ENCODE peak calls at places on chromosomes 13 and 19, in eight cellular contexts. One of them, this sample, is unnamed.
A peak's percentile ranks its signal among the peaks of the same experiment; 100 is the strongest.

GRCh38 chr19:29001922-29002247 is 211.1 kb downstream of the UQCRFS1 start:
- DNase-seq in CD8-positive, alpha-beta memory T cell: no peak
- DNase-seq in NT2/D1: no peak
- DNase-seq in Peyer's patch: no peak
- DNase-seq in heart left ventricle: no peak
- DNase-seq in neural progenitor cell: no peak
- DNase-seq in left lung: no peak
- DNase-seq in keratinocyte: no peak
- DNase-seq in this sample: no peak

GRCh38 chr13:112066624-112067004 is 335 bp upstream of the SOX1 start:
- DNase-seq in CD8-positive, alpha-beta memory T cell: no peak
- DNase-seq in neural progenitor cell: peak; percentile 94
- DNase-seq in heart left ventricle: peak; percentile 48
- DNase-seq in NT2/D1: no peak
- DNase-seq in keratinocyte: no peak
- DNase-seq in left lung: no peak
- DNase-seq in Peyer's patch: no peak
- DNase-seq in this sample: peak; percentile 45

GRCh38 chr13:64688893-64689677 is 2541.1 kb downstream of the PCDH9 start:
- DNase-seq in Peyer's patch: no peak
- DNase-seq in heart left ventricle: no peak
- DNase-seq in NT2/D1: no peak
- DNase-seq in neural progenitor cell: no peak
- DNase-seq in CD8-positive, alpha-beta memory T cell: no peak
- DNase-seq in left lung: no peak
- DNase-seq in keratinocyte: no peak
- DNase-seq in this sample: no peak

GRCh38 chr13:27194895-27195764 is 23.5 kb upstream of the USP12 start:
- DNase-seq in left lung: no peak
- DNase-seq in heart left ventricle: no peak
- DNase-seq in Peyer's patch: no peak
- DNase-seq in keratinocyte: no peak
- DNase-seq in CD8-positive, alpha-beta memory T cell: no peak
- DNase-seq in NT2/D1: no peak
- DNase-seq in neural progenitor cell: peak; percentile 20
- DNase-seq in this sample: no peak

GRCh38 chr13:101454767-101455166 is 2.3 kb downstream of the ITGBL1 start:
- DNase-seq in CD8-positive, alpha-beta memory T cell: no peak
- DNase-seq in heart left ventricle: no peak
- DNase-seq in left lung: no peak
- DNase-seq in NT2/D1: no peak
- DNase-seq in neural progenitor cell: no peak
- DNase-seq in Peyer's patch: no peak
- DNase-seq in keratinocyte: no peak
- DNase-seq in this sample: no peak

GRCh38 chr13:34467450-34468083 is 474.5 kb upstream of the NBEA start:
- DNase-seq in neural progenitor cell: no peak
- DNase-seq in heart left ventricle: no peak
- DNase-seq in Peyer's patch: no peak
- DNase-seq in NT2/D1: no peak
- DNase-seq in CD8-positive, alpha-beta memory T cell: no peak
- DNase-seq in keratinocyte: no peak
- DNase-seq in left lung: no peak
- DNase-seq in this sample: no peak

GRCh38 chr13:83515267-83515666 is 367.0 kb downstream of the SLITRK1 start:
- DNase-seq in CD8-positive, alpha-beta memory T cell: no peak
- DNase-seq in left lung: no peak
- DNase-seq in heart left ventricle: no peak
- DNase-seq in NT2/D1: no peak
- DNase-seq in Peyer's patch: no peak
- DNase-seq in neural progenitor cell: no peak
- DNase-seq in keratinocyte: no peak
- DNase-seq in this sample: no peak

GRCh38 chr19:10817291-10818038 is 18.5 kb downstream of the TMED1 start:
- DNase-seq in keratinocyte: no peak
- DNase-seq in NT2/D1: no peak
- DNase-seq in Peyer's patch: peak; percentile 67
- DNase-seq in heart left ventricle: peak; percentile 51
- DNase-seq in CD8-positive, alpha-beta memory T cell: no peak
- DNase-seq in neural progenitor cell: no peak
- DNase-seq in left lung: peak; percentile 62
- DNase-seq in this sample: peak; percentile 51

GRCh38 chr13:58434943-58435342 is 803.4 kb downstream of the PCDH17 start:
- DNase-seq in neural progenitor cell: peak; percentile 4
- DNase-seq in NT2/D1: no peak
- DNase-seq in heart left ventricle: no peak
- DNase-seq in Peyer's patch: no peak
- DNase-seq in left lung: no peak
- DNase-seq in CD8-positive, alpha-beta memory T cell: no peak
- DNase-seq in keratinocyte: no peak
- DNase-seq in this sample: no peak

GRCh38 chr13:49858183-49858856 is 65.8 kb upstream of the KPNA3 start:
- DNase-seq in heart left ventricle: no peak
- DNase-seq in CD8-positive, alpha-beta memory T cell: no peak
- DNase-seq in keratinocyte: no peak
- DNase-seq in Peyer's patch: no peak
- DNase-seq in neural progenitor cell: no peak
- DNase-seq in left lung: no peak
- DNase-seq in NT2/D1: no peak
- DNase-seq in this sample: peak; percentile 10

GRCh38 chr13:99959538-99960230 is 11.9 kb downstream of the ZIC5 start:
- DNase-seq in left lung: no peak
- DNase-seq in Peyer's patch: no peak
- DNase-seq in heart left ventricle: no peak
- DNase-seq in keratinocyte: no peak
- DNase-seq in neural progenitor cell: peak; percentile 68
- DNase-seq in NT2/D1: no peak
- DNase-seq in CD8-positive, alpha-beta memory T cell: no peak
- DNase-seq in this sample: no peak

GRCh38 chr13:94435604-94436226 is 43.8 kb downstream of the DCT start:
- DNase-seq in neural progenitor cell: peak; percentile 61
- DNase-seq in left lung: no peak
- DNase-seq in heart left ventricle: no peak
- DNase-seq in NT2/D1: peak; percentile 36
- DNase-seq in CD8-positive, alpha-beta memory T cell: no peak
- DNase-seq in keratinocyte: peak; percentile 5
- DNase-seq in Peyer's patch: no peak
- DNase-seq in this sample: no peak

GRCh38 chr19:22421797-22422196 is 349 bp downstream of the ZNF98 start:
- DNase-seq in NT2/D1: no peak
- DNase-seq in Peyer's patch: no peak
- DNase-seq in keratinocyte: no peak
- DNase-seq in heart left ventricle: no peak
- DNase-seq in neural progenitor cell: no peak
- DNase-seq in left lung: no peak
- DNase-seq in CD8-positive, alpha-beta memory T cell: no peak
- DNase-seq in this sample: no peak
- H3K9me3 ChIP-seq in NT2/D1: peaks cover 21% of the 10 kb centered on the region
- H3K9me3 ChIP-seq in Peyer's patch: no peaks in the 10 kb centered on the region
- H3K9me3 ChIP-seq in keratinocyte: no peaks in the 10 kb centered on the region
- H3K9me3 ChIP-seq in heart left ventricle: no peaks in the 10 kb centered on the region
- H3K9me3 ChIP-seq in neural progenitor cell: peaks cover 23% of the 10 kb centered on the region
- H3K9me3 ChIP-seq in left lung: no peaks in the 10 kb centered on the region
- H3K9me3 ChIP-seq in CD8-positive, alpha-beta memory T cell: no peaks in the 10 kb centered on the region
- H3K9me3 ChIP-seq in this sample: peaks cover 7% of the 10 kb centered on the region

GRCh38 chr13:19252381-19252780 is 70.8 kb upstream of the TUBA3C start:
- DNase-seq in Peyer's patch: no peak
- DNase-seq in left lung: no peak
- DNase-seq in CD8-positive, alpha-beta memory T cell: no peak
- DNase-seq in heart left ventricle: no peak
- DNase-seq in neural progenitor cell: no peak
- DNase-seq in NT2/D1: no peak
- DNase-seq in keratinocyte: no peak
- DNase-seq in this sample: no peak
- H3K9me3 ChIP-seq in Peyer's patch: no peaks in the 10 kb centered on the region
- H3K9me3 ChIP-seq in left lung: no peaks in the 10 kb centered on the region
- H3K9me3 ChIP-seq in CD8-positive, alpha-beta memory T cell: no peaks in the 10 kb centered on the region
- H3K9me3 ChIP-seq in heart left ventricle: no peaks in the 10 kb centered on the region
- H3K9me3 ChIP-seq in neural progenitor cell: peaks cover 49% of the 10 kb centered on the region
- H3K9me3 ChIP-seq in NT2/D1: peaks cover 6% of the 10 kb centered on the region
- H3K9me3 ChIP-seq in keratinocyte: peaks cover 6% of the 10 kb centered on the region
- H3K9me3 ChIP-seq in this sample: no peaks in the 10 kb centered on the region

GRCh38 chr19:51808333-51808986 is 13.5 kb downstream of the FPR3 start:
- DNase-seq in keratinocyte: no peak
- DNase-seq in heart left ventricle: no peak
- DNase-seq in left lung: no peak
- DNase-seq in neural progenitor cell: no peak
- DNase-seq in Peyer's patch: no peak
- DNase-seq in NT2/D1: no peak
- DNase-seq in CD8-positive, alpha-beta memory T cell: no peak
- DNase-seq in this sample: no peak

GRCh38 chr19:51810228-51810627 is 15.3 kb downstream of the FPR3 start:
- DNase-seq in Peyer's patch: no peak
- DNase-seq in CD8-positive, alpha-beta memory T cell: no peak
- DNase-seq in neural progenitor cell: no peak
- DNase-seq in keratinocyte: no peak
- DNase-seq in heart left ventricle: no peak
- DNase-seq in left lung: no peak
- DNase-seq in NT2/D1: no peak
- DNase-seq in this sample: no peak

GRCh38 chr19:51811344-51811743 is 16.4 kb downstream of the FPR3 start:
- DNase-seq in NT2/D1: no peak
- DNase-seq in Peyer's patch: peak; percentile 54
- DNase-seq in CD8-positive, alpha-beta memory T cell: no peak
- DNase-seq in neural progenitor cell: no peak
- DNase-seq in left lung: peak; percentile 78
- DNase-seq in heart left ventricle: peak; percentile 46
- DNase-seq in keratinocyte: no peak
- DNase-seq in this sample: peak; percentile 16

GRCh38 chr19:51807925-51808324 is 13.0 kb downstream of the FPR3 start:
- DNase-seq in left lung: no peak
- DNase-seq in Peyer's patch: no peak
- DNase-seq in keratinocyte: no peak
- DNase-seq in CD8-positive, alpha-beta memory T cell: no peak
- DNase-seq in neural progenitor cell: no peak
- DNase-seq in NT2/D1: no peak
- DNase-seq in heart left ventricle: no peak
- DNase-seq in this sample: no peak

DNA sequence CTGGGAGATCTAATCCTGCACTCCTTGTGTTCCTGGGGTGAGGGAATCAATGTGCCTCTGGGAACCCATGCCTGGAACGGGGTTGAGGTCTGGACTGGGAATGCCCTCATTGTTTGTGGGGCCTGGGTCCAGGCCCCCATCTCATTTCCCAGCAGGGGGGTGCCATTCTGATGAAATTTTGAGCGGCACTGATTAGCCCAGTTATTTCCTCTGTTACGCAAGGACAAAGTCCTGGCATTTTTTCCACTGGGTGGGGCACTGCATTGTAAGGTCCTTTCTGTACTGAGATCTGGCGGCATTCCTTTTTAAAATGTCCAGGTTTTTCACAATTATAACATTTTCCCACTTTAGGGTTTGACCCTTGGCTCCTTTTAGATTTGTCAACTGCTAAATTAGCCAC is 14.8 kb downstream of the FPR3 start:
- DNase-seq in left lung: no peak
- DNase-seq in heart left ventricle: no peak
- DNase-seq in CD8-positive, alpha-beta memory T cell: no peak
- DNase-seq in keratinocyte: no peak
- DNase-seq in Peyer's patch: no peak
- DNase-seq in NT2/D1: no peak
- DNase-seq in neural progenitor cell: no peak
- DNase-seq in this sample: no peak
- H3K9me3 ChIP-seq in left lung: no peaks in the 10 kb centered on the region
- H3K9me3 ChIP-seq in heart left ventricle: no peaks in the 10 kb centered on the region
- H3K9me3 ChIP-seq in CD8-positive, alpha-beta memory T cell: no peaks in the 10 kb centered on the region
- H3K9me3 ChIP-seq in keratinocyte: no peaks in the 10 kb centered on the region
- H3K9me3 ChIP-seq in Peyer's patch: no peaks in the 10 kb centered on the region
- H3K9me3 ChIP-seq in NT2/D1: peaks cover 26% of the 10 kb centered on the region
- H3K9me3 ChIP-seq in neural progenitor cell: peaks cover 7% of the 10 kb centered on the region
- H3K9me3 ChIP-seq in this sample: no peaks in the 10 kb centered on the region

GRCh38 chr19:52331757-52332156 is 4.3 kb upstream of the ZNF610 start:
- DNase-seq in NT2/D1: no peak
- DNase-seq in CD8-positive, alpha-beta memory T cell: no peak
- DNase-seq in keratinocyte: no peak
- DNase-seq in neural progenitor cell: no peak
- DNase-seq in heart left ventricle: no peak
- DNase-seq in left lung: no peak
- DNase-seq in Peyer's patch: no peak
- DNase-seq in this sample: no peak
- H3K9me3 ChIP-seq in NT2/D1: peaks cover 45% of the 10 kb centered on the region
- H3K9me3 ChIP-seq in CD8-positive, alpha-beta memory T cell: peaks cover 42% of the 10 kb centered on the region
- H3K9me3 ChIP-seq in keratinocyte: peaks cover 10% of the 10 kb centered on the region
- H3K9me3 ChIP-seq in neural progenitor cell: peaks cover 13% of the 10 kb centered on the region
- H3K9me3 ChIP-seq in heart left ventricle: no peaks in the 10 kb centered on the region
- H3K9me3 ChIP-seq in left lung: no peaks in the 10 kb centered on the region
- H3K9me3 ChIP-seq in Peyer's patch: peaks cover 4% of the 10 kb centered on the region
- H3K9me3 ChIP-seq in this sample: peaks cover 79% of the 10 kb centered on the region

GRCh38 chr19:23884363-23884762 is 30.3 kb upstream of the ZNF726 start:
- DNase-seq in neural progenitor cell: no peak
- DNase-seq in Peyer's patch: no peak
- DNase-seq in left lung: no peak
- DNase-seq in keratinocyte: no peak
- DNase-seq in NT2/D1: no peak
- DNase-seq in CD8-positive, alpha-beta memory T cell: no peak
- DNase-seq in heart left ventricle: no peak
- DNase-seq in this sample: no peak
- H3K9me3 ChIP-seq in neural progenitor cell: peaks cover 6% of the 10 kb centered on the region
- H3K9me3 ChIP-seq in Peyer's patch: no peaks in the 10 kb centered on the region
- H3K9me3 ChIP-seq in left lung: no peaks in the 10 kb centered on the region
- H3K9me3 ChIP-seq in keratinocyte: peaks cover 4% of the 10 kb centered on the region
- H3K9me3 ChIP-seq in NT2/D1: peaks cover 12% of the 10 kb centered on the region
- H3K9me3 ChIP-seq in CD8-positive, alpha-beta memory T cell: no peaks in the 10 kb centered on the region
- H3K9me3 ChIP-seq in heart left ventricle: no peaks in the 10 kb centered on the region
- H3K9me3 ChIP-seq in this sample: peaks cover 10% of the 10 kb centered on the region

GRCh38 chr19:11868188-11868587 is 19.4 kb upstream of the ZNF69 start:
- DNase-seq in heart left ventricle: no peak
- DNase-seq in keratinocyte: no peak
- DNase-seq in Peyer's patch: no peak
- DNase-seq in CD8-positive, alpha-beta memory T cell: no peak
- DNase-seq in neural progenitor cell: no peak
- DNase-seq in left lung: no peak
- DNase-seq in NT2/D1: no peak
- DNase-seq in this sample: no peak
- H3K9me3 ChIP-seq in heart left ventricle: peaks cover 5% of the 10 kb centered on the region
- H3K9me3 ChIP-seq in keratinocyte: peaks cover 16% of the 10 kb centered on the region
- H3K9me3 ChIP-seq in Peyer's patch: no peaks in the 10 kb centered on the region
- H3K9me3 ChIP-seq in CD8-positive, alpha-beta memory T cell: peaks cover 41% of the 10 kb centered on the region
- H3K9me3 ChIP-seq in neural progenitor cell: peaks cover 19% of the 10 kb centered on the region
- H3K9me3 ChIP-seq in left lung: peaks cover 14% of the 10 kb centered on the region
- H3K9me3 ChIP-seq in NT2/D1: peaks cover 68% of the 10 kb centered on the region
- H3K9me3 ChIP-seq in this sample: peaks cover 82% of the 10 kb centered on the region

DNA sequence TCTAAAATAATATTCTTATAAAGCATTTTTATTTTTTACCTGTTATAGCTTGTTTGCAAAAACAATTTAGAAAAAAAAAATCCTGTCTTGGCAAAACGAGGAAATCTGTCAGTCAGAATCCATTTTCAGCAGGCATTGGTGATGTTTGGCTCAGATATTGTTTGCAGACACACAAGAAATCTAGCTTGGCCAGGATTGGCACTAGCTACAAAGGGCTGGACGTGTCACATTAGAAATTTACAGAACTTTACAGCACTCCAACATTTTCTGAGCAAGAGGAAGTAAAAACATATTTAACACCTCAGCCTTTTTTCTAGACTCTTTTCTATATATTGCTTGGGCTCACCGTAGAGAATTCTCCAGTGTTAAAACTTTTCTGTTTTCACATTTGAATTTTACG is 9.9 kb downstream of the ZNF91 start:
- DNase-seq in left lung: no peak
- DNase-seq in NT2/D1: no peak
- DNase-seq in keratinocyte: no peak
- DNase-seq in heart left ventricle: no peak
- DNase-seq in Peyer's patch: no peak
- DNase-seq in CD8-positive, alpha-beta memory T cell: no peak
- DNase-seq in neural progenitor cell: no peak
- DNase-seq in this sample: no peak
- H3K9me3 ChIP-seq in left lung: no peaks in the 10 kb centered on the region
- H3K9me3 ChIP-seq in NT2/D1: peaks cover 44% of the 10 kb centered on the region
- H3K9me3 ChIP-seq in keratinocyte: peaks cover 12% of the 10 kb centered on the region
- H3K9me3 ChIP-seq in heart left ventricle: no peaks in the 10 kb centered on the region
- H3K9me3 ChIP-seq in Peyer's patch: no peaks in the 10 kb centered on the region
- H3K9me3 ChIP-seq in CD8-positive, alpha-beta memory T cell: peaks cover 35% of the 10 kb centered on the region
- H3K9me3 ChIP-seq in neural progenitor cell: peaks cover 18% of the 10 kb centered on the region
- H3K9me3 ChIP-seq in this sample: peaks cover 46% of the 10 kb centered on the region

This sample was measured in transverse colon.